ENCODE peak calls at places on chromosome 18, in four cellular contexts. A is lower leg skin, T is NCI-H510A treated with DMSO at 0.1 percent for 48 hours, J is caudate nucleus. C is an unnamed sample.

GRCh38 chr18:14086459-14087231 is 45.6 kb downstream of the ZNF519 start:
- DNase-seq in A (no peak), T (peak; percentile 18), J (no peak), C (no peak)

GRCh38 chr18:57768557-57769326 is 34.4 kb downstream of the ATP8B1 start:
- DNase-seq in A (no peak), T (peak; percentile 77), J (no peak), C (no peak)

GRCh38 chr18:37539236-37539635 is 26.4 kb downstream of the CELF4 start:
- DNase-seq in A (no peak), T (no peak), J (no peak), C (no peak)

GRCh38 chr18:69636529-69637301 is 236.0 kb downstream of the DOK6 start:
- DNase-seq in A (no peak), T (peak; percentile 40), J (no peak), C (no peak)

GRCh38 chr18:38884050-38884449 is 1318.5 kb upstream of the CELF4 start:
- DNase-seq in A (no peak), T (no peak), J (no peak), C (no peak)

GRCh38 chr18:10927290-10927979 is 221.9 kb downstream of the PIEZO2 start:
- DNase-seq in A (no peak), T (no peak), J (no peak), C (no peak)

GRCh38 chr18:34795070-34795740 is 85.1 kb downstream of the DTNA start:
- DNase-seq in A (no peak), T (no peak), J (no peak), C (no peak)

GRCh38 chr18:59696311-59697235 is 650 bp downstream of the CCBE1 start:
- DNase-seq in A (no peak), T (peak; percentile 23), J (no peak), C (no peak)

GRCh38 chr18:46657115-46657955 is at the start of gene LOXHD1:
- DNase-seq in A (no peak), T (no peak), J (no peak), C (no peak)

GRCh38 chr18:47485221-47485797 is 233.8 kb upstream of the SKOR2 start:
- DNase-seq in A (no peak), T (no peak), J (no peak), C (no peak)

GRCh38 chr18:40109251-40110049 is 1845.6 kb upstream of the PIK3C3 start:
- DNase-seq in A (no peak), T (peak; percentile 66), J (no peak), C (no peak)

GRCh38 chr18:23196119-23197004 is 61.1 kb downstream of the CABLES1 start:
- DNase-seq in A (no peak), T (no peak), J (no peak), C (no peak)

GRCh38 chr18:45050712-45051639 is 370.3 kb downstream of the SETBP1 start:
- DNase-seq in A (no peak), T (no peak), J (no peak), C (no peak)

GRCh38 chr18:74266161-74266560 is 25.6 kb downstream of the CYB5A start:
- DNase-seq in A (no peak), T (no peak), J (no peak), C (no peak)

GRCh38 chr18:34222025-34222395 is 2.7 kb downstream of the NOL4 start:
- DNase-seq in A (no peak), T (peak; percentile 90), J (peak; percentile 46), C (no peak)

GRCh38 chr18:28153485-28154065 is 23.4 kb downstream of the CDH2 start:
- DNase-seq in A (no peak), T (no peak), J (no peak), C (no peak)

GRCh38 chr18:68596016-68596415 is 118.9 kb downstream of the TMX3 start:
- DNase-seq in A (no peak), T (no peak), J (no peak), C (no peak)

GRCh38 chr18:79410731-79411613 is 15.2 kb downstream of the NFATC1 start:
- DNase-seq in A (no peak), T (no peak), J (no peak), C (no peak)

GRCh38 chr18:8045160-8045885 is 478.2 kb downstream of the PTPRM start:
- DNase-seq in A (no peak), T (no peak), J (no peak), C (no peak)